ENCODE peak calls at places on chromosomes 3 and 15, in six cellular contexts. One of them, this sample, is unnamed.
A peak's percentile ranks its signal among the peaks of the same experiment; 100 is the strongest.

GRCh38 chr3:98735761-98736269 is 27.3 kb upstream of the ST3GAL6 start:
- DNase-seq in mucosa of gallbladder: no peak
- DNase-seq in iPS-NIHi11: no peak
- DNase-seq in activated CD8-positive, alpha-beta T cell treated with anti-CD3 and anti-CD28 coated beads, Interleukin-2, amount 10 ng/mL, durations not matched to agents 7 days and 5 days: no peak
- DNase-seq in T-helper 1 cell: no peak
- DNase-seq in CD8-positive, alpha-beta memory T cell: no peak
- DNase-seq in this sample: no peak

GRCh38 chr3:195559723-195560409 is 16.7 kb upstream of the PPP1R2 start:
- DNase-seq in mucosa of gallbladder: peak; percentile 35
- DNase-seq in iPS-NIHi11: no peak
- DNase-seq in activated CD8-positive, alpha-beta T cell treated with anti-CD3 and anti-CD28 coated beads, Interleukin-2, amount 10 ng/mL, durations not matched to agents 7 days and 5 days: no peak
- DNase-seq in T-helper 1 cell: no peak
- DNase-seq in CD8-positive, alpha-beta memory T cell: no peak
- DNase-seq in this sample: no peak

GRCh38 chr3:4809970-4810369 is 169.3 kb upstream of the BHLHE40 start:
- DNase-seq in mucosa of gallbladder: no peak
- DNase-seq in iPS-NIHi11: no peak
- DNase-seq in activated CD8-positive, alpha-beta T cell treated with anti-CD3 and anti-CD28 coated beads, Interleukin-2, amount 10 ng/mL, durations not matched to agents 7 days and 5 days: no peak
- DNase-seq in T-helper 1 cell: no peak
- DNase-seq in CD8-positive, alpha-beta memory T cell: no peak
- DNase-seq in this sample: no peak

GRCh38 chr3:102514241-102514640 is 79.4 kb downstream of the ZPLD1 start:
- DNase-seq in mucosa of gallbladder: no peak
- DNase-seq in iPS-NIHi11: no peak
- DNase-seq in activated CD8-positive, alpha-beta T cell treated with anti-CD3 and anti-CD28 coated beads, Interleukin-2, amount 10 ng/mL, durations not matched to agents 7 days and 5 days: no peak
- DNase-seq in T-helper 1 cell: no peak
- DNase-seq in CD8-positive, alpha-beta memory T cell: no peak
- DNase-seq in this sample: no peak

GRCh38 chr3:55000546-55000945 is 72.7 kb upstream of the LRTM1 start:
- DNase-seq in mucosa of gallbladder: no peak
- DNase-seq in iPS-NIHi11: peak; percentile 21
- DNase-seq in activated CD8-positive, alpha-beta T cell treated with anti-CD3 and anti-CD28 coated beads, Interleukin-2, amount 10 ng/mL, durations not matched to agents 7 days and 5 days: no peak
- DNase-seq in T-helper 1 cell: no peak
- DNase-seq in CD8-positive, alpha-beta memory T cell: no peak
- DNase-seq in this sample: no peak

GRCh38 chr15:29935296-29936020 is 113.2 kb upstream of the TJP1 start:
- DNase-seq in mucosa of gallbladder: no peak
- DNase-seq in iPS-NIHi11: peak; percentile 46
- DNase-seq in activated CD8-positive, alpha-beta T cell treated with anti-CD3 and anti-CD28 coated beads, Interleukin-2, amount 10 ng/mL, durations not matched to agents 7 days and 5 days: no peak
- DNase-seq in T-helper 1 cell: no peak
- DNase-seq in CD8-positive, alpha-beta memory T cell: no peak
- DNase-seq in this sample: no peak

GRCh38 chr3:123660276-123660675 is 75.4 kb upstream of the HACD2 start:
- DNase-seq in mucosa of gallbladder: no peak
- DNase-seq in iPS-NIHi11: peak; percentile 39
- DNase-seq in activated CD8-positive, alpha-beta T cell treated with anti-CD3 and anti-CD28 coated beads, Interleukin-2, amount 10 ng/mL, durations not matched to agents 7 days and 5 days: no peak
- DNase-seq in T-helper 1 cell: no peak
- DNase-seq in CD8-positive, alpha-beta memory T cell: no peak
- DNase-seq in this sample: no peak

GRCh38 chr3:170809021-170809974 is 60.7 kb downstream of the RPL22L1 start:
- DNase-seq in mucosa of gallbladder: peak; percentile 30
- DNase-seq in iPS-NIHi11: peak; percentile 60
- DNase-seq in activated CD8-positive, alpha-beta T cell treated with anti-CD3 and anti-CD28 coated beads, Interleukin-2, amount 10 ng/mL, durations not matched to agents 7 days and 5 days: no peak
- DNase-seq in T-helper 1 cell: no peak
- DNase-seq in CD8-positive, alpha-beta memory T cell: no peak
- DNase-seq in this sample: no peak

GRCh38 chr3:126476166-126476975 is 680 bp upstream of the ZXDC start:
- DNase-seq in mucosa of gallbladder: peak; percentile 44
- DNase-seq in iPS-NIHi11: peak; percentile 93
- DNase-seq in activated CD8-positive, alpha-beta T cell treated with anti-CD3 and anti-CD28 coated beads, Interleukin-2, amount 10 ng/mL, durations not matched to agents 7 days and 5 days: no peak
- DNase-seq in T-helper 1 cell: peak; percentile 11
- DNase-seq in CD8-positive, alpha-beta memory T cell: no peak
- DNase-seq in this sample: no peak

GRCh38 chr15:57728436-57728835 is 21.9 kb downstream of the POLR2M start:
- DNase-seq in mucosa of gallbladder: no peak
- DNase-seq in iPS-NIHi11: no peak
- DNase-seq in activated CD8-positive, alpha-beta T cell treated with anti-CD3 and anti-CD28 coated beads, Interleukin-2, amount 10 ng/mL, durations not matched to agents 7 days and 5 days: no peak
- DNase-seq in T-helper 1 cell: no peak
- DNase-seq in CD8-positive, alpha-beta memory T cell: no peak
- DNase-seq in this sample: no peak

GRCh38 chr15:68640791-68641331 is 62.1 kb downstream of the CORO2B start:
- DNase-seq in mucosa of gallbladder: no peak
- DNase-seq in iPS-NIHi11: no peak
- DNase-seq in activated CD8-positive, alpha-beta T cell treated with anti-CD3 and anti-CD28 coated beads, Interleukin-2, amount 10 ng/mL, durations not matched to agents 7 days and 5 days: no peak
- DNase-seq in T-helper 1 cell: no peak
- DNase-seq in CD8-positive, alpha-beta memory T cell: no peak
- DNase-seq in this sample: no peak

GRCh38 chr3:43025423-43025822 is 46.3 kb downstream of the GASK1A start:
- DNase-seq in mucosa of gallbladder: no peak
- DNase-seq in iPS-NIHi11: peak; percentile 33
- DNase-seq in activated CD8-positive, alpha-beta T cell treated with anti-CD3 and anti-CD28 coated beads, Interleukin-2, amount 10 ng/mL, durations not matched to agents 7 days and 5 days: no peak
- DNase-seq in T-helper 1 cell: no peak
- DNase-seq in CD8-positive, alpha-beta memory T cell: no peak
- DNase-seq in this sample: no peak

GRCh38 chr3:42876940-42877720 is 1.5 kb upstream of the CYP8B1 start:
- DNase-seq in mucosa of gallbladder: peak; percentile 84
- DNase-seq in iPS-NIHi11: no peak
- DNase-seq in activated CD8-positive, alpha-beta T cell treated with anti-CD3 and anti-CD28 coated beads, Interleukin-2, amount 10 ng/mL, durations not matched to agents 7 days and 5 days: no peak
- DNase-seq in T-helper 1 cell: no peak
- DNase-seq in CD8-positive, alpha-beta memory T cell: no peak
- DNase-seq in this sample: no peak

GRCh38 chr3:12034440-12034839 is 30.3 kb downstream of the SYN2 start:
- DNase-seq in mucosa of gallbladder: no peak
- DNase-seq in iPS-NIHi11: no peak
- DNase-seq in activated CD8-positive, alpha-beta T cell treated with anti-CD3 and anti-CD28 coated beads, Interleukin-2, amount 10 ng/mL, durations not matched to agents 7 days and 5 days: no peak
- DNase-seq in T-helper 1 cell: no peak
- DNase-seq in CD8-positive, alpha-beta memory T cell: no peak
- DNase-seq in this sample: no peak

This sample was measured in T-helper 2 cell treated with Interferon-gamma antibody and Interleukin-4, amounts not matched to agents 5 μg/mL and 100 μg/mL, for 36 hours.